ENCODE peak calls at places on chromosomes 6 and 20, in nine cellular contexts. One of them, this sample, is unnamed.
A peak's percentile ranks its signal among the peaks of the same experiment; 100 is the strongest.

GRCh38 chr6:37048851-37049734 is 43.6 kb downstream of the FGD2 start:
- DNase-seq in esophagus squamous epithelium: peak; percentile 22
- DNase-seq in fibroblast of lung: peak; percentile 83
- DNase-seq in RWPE1: peak; percentile 87
- DNase-seq in tibial artery: peak; percentile 43
- DNase-seq in mammary epithelial cell: peak; percentile 96
- DNase-seq in coronary artery: no peak
- DNase-seq in AG09319: no peak
- DNase-seq in upper lobe of left lung: no peak
- DNase-seq in this sample: peak; percentile 76

GRCh38 chr6:148495029-148495428 is 152.4 kb downstream of the SASH1 start:
- DNase-seq in esophagus squamous epithelium: no peak
- DNase-seq in fibroblast of lung: no peak
- DNase-seq in RWPE1: no peak
- DNase-seq in tibial artery: no peak
- DNase-seq in mammary epithelial cell: peak; percentile 56
- DNase-seq in coronary artery: no peak
- DNase-seq in AG09319: no peak
- DNase-seq in upper lobe of left lung: no peak
- DNase-seq in this sample: no peak

GRCh38 chr6:50128420-50129005 is 78.8 kb upstream of the DEFB112 start:
- DNase-seq in esophagus squamous epithelium: no peak
- DNase-seq in fibroblast of lung: peak; percentile 55
- DNase-seq in RWPE1: no peak
- DNase-seq in tibial artery: no peak
- DNase-seq in mammary epithelial cell: no peak
- DNase-seq in coronary artery: no peak
- DNase-seq in AG09319: no peak
- DNase-seq in upper lobe of left lung: no peak
- DNase-seq in this sample: peak; percentile 16

GRCh38 chr6:136365781-136366354 is 76.2 kb upstream of the BCLAF1 start:
- DNase-seq in esophagus squamous epithelium: peak; percentile 3
- DNase-seq in fibroblast of lung: no peak
- DNase-seq in RWPE1: no peak
- DNase-seq in tibial artery: peak; percentile 76
- DNase-seq in mammary epithelial cell: no peak
- DNase-seq in coronary artery: no peak
- DNase-seq in AG09319: no peak
- DNase-seq in upper lobe of left lung: peak; percentile 52
- DNase-seq in this sample: no peak

GRCh38 chr6:90294614-90294988 is 2.0 kb downstream of the BACH2 start:
- DNase-seq in esophagus squamous epithelium: no peak
- DNase-seq in fibroblast of lung: no peak
- DNase-seq in RWPE1: peak; percentile 16
- DNase-seq in tibial artery: no peak
- DNase-seq in mammary epithelial cell: no peak
- DNase-seq in coronary artery: no peak
- DNase-seq in AG09319: no peak
- DNase-seq in upper lobe of left lung: no peak
- DNase-seq in this sample: no peak

GRCh38 chr6:141349710-141350109 is 783.0 kb upstream of the GJE1 start:
- DNase-seq in esophagus squamous epithelium: no peak
- DNase-seq in fibroblast of lung: no peak
- DNase-seq in RWPE1: no peak
- DNase-seq in tibial artery: no peak
- DNase-seq in mammary epithelial cell: no peak
- DNase-seq in coronary artery: no peak
- DNase-seq in AG09319: no peak
- DNase-seq in upper lobe of left lung: no peak
- DNase-seq in this sample: no peak

GRCh38 chr6:31190488-31190887 is 20.0 kb upstream of the POU5F1 start:
- DNase-seq in esophagus squamous epithelium: no peak
- DNase-seq in fibroblast of lung: no peak
- DNase-seq in RWPE1: no peak
- DNase-seq in tibial artery: no peak
- DNase-seq in mammary epithelial cell: no peak
- DNase-seq in coronary artery: no peak
- DNase-seq in AG09319: no peak
- DNase-seq in upper lobe of left lung: no peak
- DNase-seq in this sample: no peak

GRCh38 chr6:149854532-149854931 is 9.6 kb downstream of the LRP11 start:
- DNase-seq in esophagus squamous epithelium: no peak
- DNase-seq in fibroblast of lung: no peak
- DNase-seq in RWPE1: peak; percentile 62
- DNase-seq in tibial artery: no peak
- DNase-seq in mammary epithelial cell: peak; percentile 50
- DNase-seq in coronary artery: no peak
- DNase-seq in AG09319: no peak
- DNase-seq in upper lobe of left lung: no peak
- DNase-seq in this sample: no peak

GRCh38 chr20:829531-829930 is 4.0 kb upstream of the FAM110A start:
- DNase-seq in esophagus squamous epithelium: no peak
- DNase-seq in fibroblast of lung: no peak
- DNase-seq in RWPE1: no peak
- DNase-seq in tibial artery: no peak
- DNase-seq in mammary epithelial cell: no peak
- DNase-seq in coronary artery: no peak
- DNase-seq in AG09319: no peak
- DNase-seq in upper lobe of left lung: no peak
- DNase-seq in this sample: no peak

GRCh38 chr6:106519460-106520394 is 109.6 kb downstream of the RTN4IP1 start:
- DNase-seq in esophagus squamous epithelium: no peak
- DNase-seq in fibroblast of lung: peak; percentile 86
- DNase-seq in RWPE1: peak; percentile 81
- DNase-seq in tibial artery: peak; percentile 37
- DNase-seq in mammary epithelial cell: peak; percentile 96
- DNase-seq in coronary artery: no peak
- DNase-seq in AG09319: peak; percentile 49
- DNase-seq in upper lobe of left lung: no peak
- DNase-seq in this sample: peak; percentile 29

GRCh38 chr6:153032255-153032882 is 29.9 kb upstream of the MTRF1L start:
- DNase-seq in esophagus squamous epithelium: no peak
- DNase-seq in fibroblast of lung: peak; percentile 90
- DNase-seq in RWPE1: peak; percentile 20
- DNase-seq in tibial artery: no peak
- DNase-seq in mammary epithelial cell: peak; percentile 19
- DNase-seq in coronary artery: no peak
- DNase-seq in AG09319: peak; percentile 38
- DNase-seq in upper lobe of left lung: no peak
- DNase-seq in this sample: no peak

GRCh38 chr20:63354636-63355385 is 6.3 kb downstream of the CHRNA4 start:
- DNase-seq in esophagus squamous epithelium: no peak
- DNase-seq in fibroblast of lung: no peak
- DNase-seq in RWPE1: no peak
- DNase-seq in tibial artery: no peak
- DNase-seq in mammary epithelial cell: no peak
- DNase-seq in coronary artery: no peak
- DNase-seq in AG09319: no peak
- DNase-seq in upper lobe of left lung: peak; percentile 69
- DNase-seq in this sample: no peak

GRCh38 chr20:61328906-61329558 is 77.0 kb downstream of the CDH4 start:
- DNase-seq in esophagus squamous epithelium: no peak
- DNase-seq in fibroblast of lung: peak; percentile 17
- DNase-seq in RWPE1: no peak
- DNase-seq in tibial artery: no peak
- DNase-seq in mammary epithelial cell: no peak
- DNase-seq in coronary artery: peak; percentile 81
- DNase-seq in AG09319: no peak
- DNase-seq in upper lobe of left lung: peak; percentile 83
- DNase-seq in this sample: peak; percentile 70

GRCh38 chr6:64439274-64439673 is 803.7 kb downstream of the PHF3 start:
- DNase-seq in esophagus squamous epithelium: no peak
- DNase-seq in fibroblast of lung: peak; percentile 8
- DNase-seq in RWPE1: peak; percentile 8
- DNase-seq in tibial artery: no peak
- DNase-seq in mammary epithelial cell: peak; percentile 1
- DNase-seq in coronary artery: no peak
- DNase-seq in AG09319: no peak
- DNase-seq in upper lobe of left lung: no peak
- DNase-seq in this sample: no peak
- TF ChIP-seq CTCF in esophagus squamous epithelium: no peak
- TF ChIP-seq CTCF in fibroblast of lung: no peak
- TF ChIP-seq CTCF in RWPE1: no peak
- TF ChIP-seq CTCF in tibial artery: no peak
- TF ChIP-seq CTCF in mammary epithelial cell: no peak
- TF ChIP-seq CTCF in coronary artery: no peak
- TF ChIP-seq CTCF in AG09319: no peak
- TF ChIP-seq CTCF in upper lobe of left lung: no peak
- TF ChIP-seq CTCF in this sample: no peak

GRCh38 chr20:1874534-1875168 is 20.6 kb upstream of the SIRPA start:
- DNase-seq in esophagus squamous epithelium: no peak
- DNase-seq in fibroblast of lung: no peak
- DNase-seq in RWPE1: no peak
- DNase-seq in tibial artery: peak; percentile 59
- DNase-seq in mammary epithelial cell: no peak
- DNase-seq in coronary artery: no peak
- DNase-seq in AG09319: no peak
- DNase-seq in upper lobe of left lung: no peak
- DNase-seq in this sample: no peak
- TF ChIP-seq CTCF in esophagus squamous epithelium: no peak
- TF ChIP-seq CTCF in fibroblast of lung: no peak
- TF ChIP-seq CTCF in RWPE1: no peak
- TF ChIP-seq CTCF in tibial artery: no peak
- TF ChIP-seq CTCF in mammary epithelial cell: no peak
- TF ChIP-seq CTCF in coronary artery: no peak
- TF ChIP-seq CTCF in AG09319: no peak
- TF ChIP-seq CTCF in upper lobe of left lung: no peak
- TF ChIP-seq CTCF in this sample: no peak

DNA sequence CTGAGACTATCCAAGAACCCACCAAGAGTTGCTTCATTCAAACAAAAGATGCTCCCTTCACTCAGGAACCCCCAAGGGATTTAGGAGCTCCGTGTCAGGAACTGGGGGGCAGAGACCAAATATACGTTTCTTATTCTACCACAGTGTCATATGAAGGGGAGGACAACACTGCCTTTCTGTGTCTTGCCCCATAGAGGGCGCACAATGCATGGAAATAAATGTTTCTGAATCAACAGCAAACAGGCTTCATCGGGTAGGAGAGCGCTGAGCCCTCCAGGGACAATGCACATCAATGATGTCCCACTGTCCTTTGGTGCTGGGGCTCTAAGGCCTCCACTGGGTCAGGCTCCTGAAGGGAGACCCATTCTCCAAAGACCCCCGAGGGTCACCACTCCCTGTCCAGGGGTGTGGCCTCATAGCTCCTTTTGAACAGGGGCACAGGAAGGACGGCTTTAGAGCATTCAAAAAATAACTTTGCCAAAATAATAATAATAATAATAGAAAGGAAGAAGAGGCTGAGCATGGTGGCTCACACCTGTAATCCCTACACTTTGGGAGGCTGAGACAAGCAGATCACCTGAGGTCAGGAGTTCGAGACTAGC is 31.1 kb downstream of the PLG start:
- DNase-seq in esophagus squamous epithelium: no peak
- DNase-seq in fibroblast of lung: peak; percentile 55
- DNase-seq in RWPE1: peak; percentile 56
- DNase-seq in tibial artery: no peak
- DNase-seq in mammary epithelial cell: peak; percentile 35
- DNase-seq in coronary artery: no peak
- DNase-seq in AG09319: peak; percentile 15
- DNase-seq in upper lobe of left lung: no peak
- DNase-seq in this sample: peak; percentile 35
- TF ChIP-seq CTCF in esophagus squamous epithelium: peak; percentile 53
- TF ChIP-seq CTCF in fibroblast of lung: peak; percentile 50
- TF ChIP-seq CTCF in RWPE1: peak; percentile 70
- TF ChIP-seq CTCF in tibial artery: peak; percentile 50
- TF ChIP-seq CTCF in mammary epithelial cell: peak; percentile 83
- TF ChIP-seq CTCF in coronary artery: peak; percentile 54
- TF ChIP-seq CTCF in AG09319: peak; percentile 81
- TF ChIP-seq CTCF in upper lobe of left lung: peak; percentile 20
- TF ChIP-seq CTCF in this sample: peak; percentile 83

GRCh38 chr20:32762754-32763201 is 593 bp downstream of the DNMT3B start:
- DNase-seq in esophagus squamous epithelium: no peak
- DNase-seq in fibroblast of lung: no peak
- DNase-seq in RWPE1: no peak
- DNase-seq in tibial artery: no peak
- DNase-seq in mammary epithelial cell: no peak
- DNase-seq in coronary artery: no peak
- DNase-seq in AG09319: no peak
- DNase-seq in upper lobe of left lung: no peak
- DNase-seq in this sample: peak; percentile 58

GRCh38 chr20:32764000-32764960 is 2.1 kb downstream of the DNMT3B start:
- DNase-seq in esophagus squamous epithelium: no peak
- DNase-seq in fibroblast of lung: no peak
- DNase-seq in RWPE1: no peak
- DNase-seq in tibial artery: no peak
- DNase-seq in mammary epithelial cell: no peak
- DNase-seq in coronary artery: no peak
- DNase-seq in AG09319: no peak
- DNase-seq in upper lobe of left lung: no peak
- DNase-seq in this sample: no peak

GRCh38 chr20:32763202-32763999 is 1.2 kb downstream of the DNMT3B start:
- DNase-seq in esophagus squamous epithelium: no peak
- DNase-seq in fibroblast of lung: no peak
- DNase-seq in RWPE1: no peak
- DNase-seq in tibial artery: no peak
- DNase-seq in mammary epithelial cell: no peak
- DNase-seq in coronary artery: no peak
- DNase-seq in AG09319: no peak
- DNase-seq in upper lobe of left lung: peak; percentile 84
- DNase-seq in this sample: peak; percentile 55

GRCh38 chr20:32761417-32761830 is 761 bp upstream of the DNMT3B start:
- DNase-seq in esophagus squamous epithelium: no peak
- DNase-seq in fibroblast of lung: no peak
- DNase-seq in RWPE1: no peak
- DNase-seq in tibial artery: no peak
- DNase-seq in mammary epithelial cell: no peak
- DNase-seq in coronary artery: no peak
- DNase-seq in AG09319: no peak
- DNase-seq in upper lobe of left lung: no peak
- DNase-seq in this sample: no peak

DNA sequence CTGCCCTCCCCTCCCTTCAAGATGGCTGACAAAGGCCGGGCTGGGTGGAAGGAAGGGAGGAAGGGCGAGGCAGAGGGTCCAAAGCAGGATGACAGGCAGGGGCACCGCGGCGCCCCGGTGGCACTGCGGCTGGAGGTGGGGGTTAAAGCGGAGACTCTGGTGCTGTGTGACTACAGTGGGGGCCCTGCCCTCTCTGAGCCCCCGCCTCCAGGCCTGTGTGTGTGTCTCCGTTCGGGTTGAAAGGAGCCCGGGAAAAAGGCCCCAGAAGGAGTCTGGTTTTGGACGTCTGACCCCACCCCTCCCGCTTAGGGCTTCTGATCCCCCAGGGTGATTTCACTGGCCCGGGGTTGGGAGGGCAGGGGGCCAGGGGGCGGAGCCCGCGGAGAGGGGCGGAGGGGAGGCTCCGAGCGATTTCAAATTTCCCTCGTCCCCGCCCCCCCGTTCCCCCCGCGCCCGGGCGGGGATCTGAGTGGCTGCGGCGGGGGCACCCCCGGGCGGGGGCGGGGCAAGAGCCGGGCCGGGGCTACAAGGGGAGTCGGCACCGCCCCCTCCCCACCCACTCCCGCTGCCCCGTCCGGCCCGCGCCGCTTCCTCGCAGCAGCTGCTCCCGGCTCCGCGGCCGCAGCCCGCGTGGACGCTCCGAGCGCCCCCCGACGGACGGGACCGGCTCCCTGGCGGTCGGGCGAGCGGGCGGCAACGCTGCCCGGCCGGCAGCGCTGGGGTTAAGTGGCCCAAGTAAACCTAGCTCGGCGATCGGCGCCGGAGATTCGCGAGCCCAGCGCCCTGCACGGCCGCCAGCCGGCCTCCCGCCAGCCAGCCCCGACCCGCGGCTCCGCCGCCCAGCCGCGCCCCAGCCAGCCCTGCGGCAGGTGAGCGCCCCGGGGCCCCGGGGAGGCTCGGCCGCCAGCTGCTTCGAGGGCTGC is at the start of gene DNMT3B:
- DNase-seq in esophagus squamous epithelium: no peak
- DNase-seq in fibroblast of lung: peak; percentile 74
- DNase-seq in RWPE1: peak; percentile 85
- DNase-seq in tibial artery: peak; percentile 59
- DNase-seq in mammary epithelial cell: peak; percentile 49
- DNase-seq in coronary artery: no peak
- DNase-seq in AG09319: no peak
- DNase-seq in upper lobe of left lung: peak; percentile 96
- DNase-seq in this sample: peak; percentile 92
- TF ChIP-seq CTCF in esophagus squamous epithelium: peak; percentile 20
- TF ChIP-seq CTCF in fibroblast of lung: peak; percentile 18
- TF ChIP-seq CTCF in RWPE1: no peak
- TF ChIP-seq CTCF in tibial artery: peak; percentile 25
- TF ChIP-seq CTCF in mammary epithelial cell: peak; percentile 9
- TF ChIP-seq CTCF in coronary artery: no peak
- TF ChIP-seq CTCF in AG09319: no peak
- TF ChIP-seq CTCF in upper lobe of left lung: peak; percentile 41
- TF ChIP-seq CTCF in this sample: peak; percentile 37